ENCODE peak calls at places on chromosome 7, in four cellular contexts. T, Y, G and S are unnamed samples.

GRCh38 chr7:96561892-96562291 is 147.8 kb downstream of the SEM1 start:
- DNase-seq in T (no peak), Y (no peak), G (no peak), S (no peak)

GRCh38 chr7:101521430-101521925 is 107.6 kb downstream of the MYL10 start:
- DNase-seq in T (no peak), Y (no peak), G (no peak), S (no peak)

GRCh38 chr7:22884911-22885823 is 62.5 kb upstream of the TOMM7 start:
- DNase-seq in T (no peak), Y (peak; percentile 33), G (no peak), S (no peak)

GRCh38 chr7:549103-549890 is 29.7 kb upstream of the PDGFA start:
- DNase-seq in T (no peak), Y (no peak), G (no peak), S (no peak)

GRCh38 chr7:114481995-114482394 is 67.4 kb downstream of the FOXP2 start:
- DNase-seq in T (no peak), Y (peak; percentile 69), G (no peak), S (peak; percentile 22)

GRCh38 chr7:36852017-36852416 is 127.7 kb upstream of the AOAH start:
- DNase-seq in T (no peak), Y (no peak), G (no peak), S (no peak)

GRCh38 chr7:92758796-92759431 is 77.5 kb downstream of the CDK6 start:
- DNase-seq in T (no peak), Y (no peak), G (no peak), S (no peak)

GRCh38 chr7:27405780-27406179 is 163.2 kb downstream of the EVX1 start:
- DNase-seq in T (no peak), Y (no peak), G (no peak), S (no peak)

GRCh38 chr7:105149827-105150226 is 135.8 kb downstream of the KMT2E start:
- DNase-seq in T (no peak), Y (peak; percentile 64), G (no peak), S (peak; percentile 22)

GRCh38 chr7:2931034-2931415 is 86.9 kb upstream of the GNA12 start:
- DNase-seq in T (no peak), Y (no peak), G (peak; percentile 43), S (no peak)

GRCh38 chr7:71173955-71174354 is 42.0 kb downstream of the GALNT17 start:
- DNase-seq in T (no peak), Y (no peak), G (no peak), S (no peak)

GRCh38 chr7:17305387-17306171 is 7.1 kb downstream of the AHR start:
- DNase-seq in T (no peak), Y (no peak), G (no peak), S (no peak)

GRCh38 chr7:152711444-152711944 is 35.6 kb upstream of the XRCC2 start:
- DNase-seq in T (no peak), Y (no peak), G (no peak), S (no peak)

GRCh38 chr7:23938937-23939552 is 229.0 kb downstream of the STK31 start:
- DNase-seq in T (no peak), Y (peak; percentile 11), G (no peak), S (no peak)

GRCh38 chr7:143239822-143240221 is 18.0 kb downstream of the TAS2R40 start:
- DNase-seq in T (no peak), Y (peak; percentile 19), G (no peak), S (no peak)

GRCh38 chr7:132321387-132321786 is 254.9 kb downstream of the PLXNA4 start:
- DNase-seq in T (no peak), Y (no peak), G (no peak), S (no peak)

GRCh38 chr7:7100432-7100849 is 81.9 kb upstream of the C1GALT1 start:
- DNase-seq in T (no peak), Y (no peak), G (no peak), S (peak; percentile 96)

GRCh38 chr7:947391-948210 is 6.9 kb downstream of the ADAP1 start:
- DNase-seq in T (no peak), Y (no peak), G (peak; percentile 59), S (no peak)

GRCh38 chr7:43151076-43151475 is 38.6 kb downstream of the HECW1 start:
- DNase-seq in T (no peak), Y (no peak), G (no peak), S (no peak)

GRCh38 chr7:18754766-18755165 is 259.2 kb downstream of the HDAC9 start:
- DNase-seq in T (no peak), Y (peak; percentile 16), G (no peak), S (no peak)

GRCh38 chr7:73728551-73728950 is 9.1 kb upstream of the STX1A start:
- DNase-seq in T (no peak), Y (no peak), G (no peak), S (no peak)

GRCh38 chr7:70693300-70693689 is 438.6 kb upstream of the GALNT17 start:
- DNase-seq in T (peak; percentile 61), Y (no peak), G (peak; percentile 69), S (no peak)

GRCh38 chr7:129213828-129214227 is 11.0 kb upstream of the AHCYL2 start:
- DNase-seq in T (peak; percentile 21), Y (no peak), G (no peak), S (no peak)

GRCh38 chr7:121020652-121021051 is 32.1 kb downstream of the CPED1 start:
- DNase-seq in T (no peak), Y (peak; percentile 72), G (no peak), S (no peak)
- H3K27ac ChIP-seq in T (peak overlapping the region; percentile 68), Y (peak overlapping the region; percentile 2), G (peak overlapping the region; percentile 56), S (peak overlapping the region; percentile 52)

DNA sequence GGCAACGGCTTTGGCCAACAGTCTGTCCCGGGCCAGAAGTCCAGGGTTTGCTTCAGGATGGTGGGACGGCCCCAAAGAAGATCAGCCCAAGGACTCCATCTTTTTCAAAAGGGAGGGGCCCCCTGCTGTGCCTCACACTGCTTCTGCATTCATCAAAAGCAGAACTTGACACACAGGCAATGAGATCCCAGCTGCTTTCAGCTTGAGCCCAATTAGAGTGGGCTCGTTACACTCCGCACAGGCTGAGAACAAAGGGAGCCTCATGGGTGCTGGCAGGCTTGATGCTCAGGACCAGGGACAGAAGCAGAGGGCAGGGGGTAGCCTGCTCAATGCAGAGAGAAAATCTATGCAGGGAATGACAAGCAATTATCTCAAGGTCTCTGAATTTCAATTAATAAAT is 45.5 kb downstream of the VOPP1 start:
- DNase-seq in T (no peak), Y (no peak), G (no peak), S (no peak)
- H3K27ac ChIP-seq in T (no peak overlapping the region), Y (no peak overlapping the region), G (no peak overlapping the region), S (no peak overlapping the region)

GRCh38 chr7:4687956-4688355 is 5.9 kb downstream of the FOXK1 start:
- DNase-seq in T (no peak), Y (no peak), G (no peak), S (no peak)
- H3K27ac ChIP-seq in T (no peak overlapping the region), Y (no peak overlapping the region), G (no peak overlapping the region), S (no peak overlapping the region)

DNA sequence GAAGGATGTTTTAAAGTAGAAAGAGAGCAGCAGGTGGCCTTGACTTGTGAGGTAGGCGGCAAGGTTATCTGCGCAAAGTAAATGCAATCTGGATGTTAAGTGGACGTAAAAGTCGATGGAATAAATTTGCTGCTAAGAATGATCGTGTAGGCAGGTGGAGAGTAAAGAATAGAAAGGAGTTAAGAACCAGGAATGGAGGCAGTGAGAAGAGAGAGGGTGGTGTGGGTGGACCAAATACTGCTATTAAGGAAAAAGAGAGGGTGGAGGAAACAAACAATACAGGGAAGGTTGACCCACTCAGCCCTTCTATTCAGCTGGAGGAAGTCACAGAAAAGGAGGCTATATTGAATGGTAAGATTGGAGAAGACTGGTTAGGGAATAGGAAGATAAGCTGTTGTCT is 1.9 kb upstream of the CUL1 start:
- DNase-seq in T (no peak), Y (no peak), G (no peak), S (no peak)
- H3K27ac ChIP-seq in T (no peak overlapping the region), Y (no peak overlapping the region), G (peak overlapping the region; percentile 92), S (no peak overlapping the region)